ENCODE peak calls at places on chromosomes 7 and 10, in six cellular contexts. H, F, C, M, L and Y are unnamed samples. For H3K9me3, the result is how much of the 10 kb centered on the place peaks cover.

GRCh38 chr7:81767883-81768282 is 2.0 kb downstream of the HGF start:
- DNase-seq in H (no peak), F (no peak), C (no peak), M (no peak), L (no peak), Y (no peak)

GRCh38 chr7:70700055-70700934 is 431.6 kb upstream of the GALNT17 start:
- DNase-seq in H (no peak), F (no peak), C (no peak), M (no peak), L (no peak), Y (no peak)

GRCh38 chr10:36888925-36889573 is 236.3 kb upstream of the ANKRD30A start:
- DNase-seq in H (peak), F (no peak), C (no peak), M (no peak), L (peak), Y (no peak)

GRCh38 chr10:106499448-106499847 is 665.1 kb downstream of the SORCS1 start:
- DNase-seq in H (no peak), F (no peak), C (no peak), M (no peak), L (no peak), Y (no peak)

GRCh38 chr7:101172854-101173751 is 7.0 kb downstream of the NAT16 start:
- DNase-seq in H (peak), F (peak), C (no peak), M (peak), L (peak), Y (peak)

GRCh38 chr10:112624546-112625048 is 177.6 kb downstream of the VTI1A start:
- DNase-seq in H (peak), F (no peak), C (no peak), M (no peak), L (no peak), Y (no peak)

GRCh38 chr10:110815354-110816004 is 56.2 kb upstream of the PDCD4 start:
- DNase-seq in H (peak), F (no peak), C (no peak), M (no peak), L (no peak), Y (no peak)

GRCh38 chr7:137026176-137026500 is 157.7 kb downstream of the CHRM2 start:
- DNase-seq in H (no peak), F (no peak), C (no peak), M (no peak), L (no peak), Y (no peak)

GRCh38 chr10:13769926-13770325 is 183.2 kb downstream of the PRPF18 start:
- DNase-seq in H (no peak), F (no peak), C (no peak), M (no peak), L (peak), Y (no peak)

GRCh38 chr10:22475857-22476600 is 130.7 kb downstream of the SPAG6 start:
- DNase-seq in H (no peak), F (no peak), C (no peak), M (no peak), L (no peak), Y (no peak)

GRCh38 chr10:120983721-120984120 is 132.6 kb downstream of the WDR11 start:
- DNase-seq in H (peak), F (no peak), C (no peak), M (no peak), L (no peak), Y (no peak)

GRCh38 chr7:129435414-129435829 is 1.2 kb downstream of the STRIP2 start:
- DNase-seq in H (no peak), F (no peak), C (no peak), M (no peak), L (no peak), Y (no peak)

GRCh38 chr7:31192996-31193395 is 140.9 kb downstream of the ADCYAP1R1 start:
- DNase-seq in H (peak), F (peak), C (no peak), M (peak), L (peak), Y (peak)

GRCh38 chr10:132155723-132156381 is 30.9 kb upstream of the DPYSL4 start:
- DNase-seq in H (no peak), F (peak), C (no peak), M (no peak), L (no peak), Y (peak)

GRCh38 chr7:74044366-74045350 is 16.7 kb downstream of the ELN start:
- DNase-seq in H (no peak), F (peak), C (no peak), M (no peak), L (no peak), Y (peak)

GRCh38 chr7:124840435-124840834 is 74.8 kb upstream of the GPR37 start:
- DNase-seq in H (no peak), F (no peak), C (no peak), M (no peak), L (peak), Y (no peak)

GRCh38 chr10:25615926-25616325 is 318.1 kb upstream of the MYO3A start:
- DNase-seq in H (no peak), F (no peak), C (no peak), M (no peak), L (no peak), Y (no peak)

GRCh38 chr10:42543840-42544372 is 94.5 kb downstream of the ZNF33B start:
- DNase-seq in H (no peak), F (no peak), C (no peak), M (no peak), L (no peak), Y (no peak)
- H3K9me3 ChIP-seq in H (under half), F (under half), C (half or more), M (under half), L (under half), Y (half or more)

DNA sequence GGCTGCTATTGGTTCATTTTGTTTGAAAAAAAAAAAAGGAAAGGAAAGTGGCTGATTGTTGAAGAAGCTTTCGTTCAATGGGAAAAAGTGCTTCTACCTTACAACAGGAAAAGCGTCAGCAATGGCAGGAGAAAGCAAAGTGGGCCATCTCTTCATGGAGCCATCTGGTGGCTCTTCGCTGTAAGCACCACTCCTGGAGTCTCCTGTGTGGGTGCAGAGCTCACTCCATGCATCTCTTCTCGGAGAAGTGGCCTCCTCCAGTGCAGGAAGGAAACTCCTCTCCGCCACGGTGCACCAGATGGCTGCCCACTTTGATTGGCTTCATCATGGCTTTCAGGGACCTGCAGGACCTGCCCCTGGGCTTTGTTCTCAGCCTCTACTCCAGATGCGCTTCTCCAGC is 250.9 kb downstream of the PTEN start:
- DNase-seq in H (peak), F (no peak), C (no peak), M (no peak), L (no peak), Y (no peak)
- TF ChIP-seq CTCF in H (peak), F (peak), C (peak), M (peak), L (no peak), Y (peak)

GRCh38 chr7:7521259-7521658 is 14.4 kb downstream of the COL28A1 start:
- DNase-seq in H (no peak), F (no peak), C (no peak), M (no peak), L (no peak), Y (no peak)
- H3K4me3 ChIP-seq in H (no peak), F (no peak), C (no peak), M (no peak), L (no peak), Y (no peak)

GRCh38 chr10:133456041-133456951 is 2.6 kb downstream of the SCART1 start:
- DNase-seq in H (peak), F (peak), C (no peak), M (no peak), L (no peak), Y (no peak)
- H3K9me3 ChIP-seq in H (under half), F (under half), C (under half), M (under half), L (under half), Y (under half)